ENCODE peak calls at places on chromosomes 13 and 19, in four cellular contexts. One of them, this sample, is unnamed.

GRCh38 chr13:112961457-112962369 is 7.3 kb upstream of the MCF2L start:
- DNase-seq in heart left ventricle: no peak
- DNase-seq in osteoblast: peak
- DNase-seq in psoas muscle: peak
- DNase-seq in this sample: no peak

GRCh38 chr19:4089400-4089908 is 22.8 kb upstream of the ZBTB7A start:
- DNase-seq in heart left ventricle: no peak
- DNase-seq in psoas muscle: peak
- DNase-seq in osteoblast: no peak
- DNase-seq in this sample: no peak

GRCh38 chr19:58558623-58559274 is 338 bp upstream of the UBE2M start:
- DNase-seq in osteoblast: peak
- DNase-seq in psoas muscle: peak
- DNase-seq in heart left ventricle: peak
- DNase-seq in this sample: peak

GRCh38 chr13:24223341-24224231 is 63.1 kb downstream of the SPATA13 start:
- DNase-seq in psoas muscle: no peak
- DNase-seq in osteoblast: no peak
- DNase-seq in heart left ventricle: no peak
- DNase-seq in this sample: no peak

GRCh38 chr13:59360108-59360507 is 803.6 kb downstream of the DIAPH3 start:
- DNase-seq in psoas muscle: no peak
- DNase-seq in osteoblast: peak
- DNase-seq in heart left ventricle: no peak
- DNase-seq in this sample: no peak

GRCh38 chr19:48230555-48231129 is 25.1 kb downstream of the CARD8 start:
- DNase-seq in osteoblast: no peak
- DNase-seq in heart left ventricle: no peak
- DNase-seq in psoas muscle: no peak
- DNase-seq in this sample: no peak

GRCh38 chr19:49847731-49848696 is 2.9 kb upstream of the PTOV1 start:
- DNase-seq in osteoblast: peak
- DNase-seq in heart left ventricle: no peak
- DNase-seq in psoas muscle: no peak
- DNase-seq in this sample: no peak

GRCh38 chr13:76854894-76855293 is 31.3 kb downstream of the KCTD12 start:
- DNase-seq in osteoblast: no peak
- DNase-seq in psoas muscle: no peak
- DNase-seq in heart left ventricle: no peak
- DNase-seq in this sample: no peak

GRCh38 chr19:48724796-48725753 is 5.5 kb upstream of the MAMSTR start:
- DNase-seq in heart left ventricle: peak
- DNase-seq in osteoblast: peak
- DNase-seq in psoas muscle: peak
- DNase-seq in this sample: peak

GRCh38 chr13:102197193-102197592 is 204.7 kb downstream of the FGF14 start:
- DNase-seq in heart left ventricle: no peak
- DNase-seq in osteoblast: no peak
- DNase-seq in psoas muscle: no peak
- DNase-seq in this sample: no peak

GRCh38 chr13:51192348-51192747 is 29.9 kb upstream of the FAM124A start:
- DNase-seq in psoas muscle: no peak
- DNase-seq in osteoblast: no peak
- DNase-seq in heart left ventricle: no peak
- DNase-seq in this sample: no peak

GRCh38 chr13:91203430-91203829 is 144.1 kb upstream of the MIR17HG start:
- DNase-seq in heart left ventricle: no peak
- DNase-seq in psoas muscle: no peak
- DNase-seq in osteoblast: no peak
- DNase-seq in this sample: no peak

GRCh38 chr13:96229356-96229755 is 139.4 kb downstream of the HS6ST3 start:
- DNase-seq in heart left ventricle: no peak
- DNase-seq in psoas muscle: no peak
- DNase-seq in osteoblast: no peak
- DNase-seq in this sample: no peak

GRCh38 chr19:34475026-34475974 is 6.3 kb upstream of the WTIP start:
- DNase-seq in heart left ventricle: no peak
- DNase-seq in osteoblast: peak
- DNase-seq in psoas muscle: no peak
- DNase-seq in this sample: no peak

GRCh38 chr13:65508338-65508737 is 1721.8 kb downstream of the PCDH9 start:
- DNase-seq in psoas muscle: no peak
- DNase-seq in heart left ventricle: no peak
- DNase-seq in osteoblast: no peak
- DNase-seq in this sample: no peak

GRCh38 chr19:55255618-55256423 is 3.0 kb downstream of the PPP6R1 start:
- DNase-seq in heart left ventricle: no peak
- DNase-seq in psoas muscle: peak
- DNase-seq in osteoblast: peak
- DNase-seq in this sample: no peak

GRCh38 chr19:55253842-55254624 is 4.8 kb downstream of the PPP6R1 start:
- DNase-seq in osteoblast: no peak
- DNase-seq in psoas muscle: peak
- DNase-seq in heart left ventricle: no peak
- DNase-seq in this sample: no peak

GRCh38 chr19:55252760-55253159 is 6.1 kb downstream of the PPP6R1 start:
- DNase-seq in psoas muscle: peak
- DNase-seq in heart left ventricle: no peak
- DNase-seq in osteoblast: no peak
- DNase-seq in this sample: no peak

GRCh38 chr19:55253264-55253663 is 5.6 kb downstream of the PPP6R1 start:
- DNase-seq in psoas muscle: peak
- DNase-seq in heart left ventricle: no peak
- DNase-seq in osteoblast: no peak
- DNase-seq in this sample: no peak

GRCh38 chr19:55254625-55254977 is 4.2 kb downstream of the PPP6R1 start:
- DNase-seq in heart left ventricle: no peak
- DNase-seq in psoas muscle: no peak
- DNase-seq in osteoblast: no peak
- DNase-seq in this sample: no peak
- H3K4me3 ChIP-seq in heart left ventricle: peak
- H3K4me3 ChIP-seq in psoas muscle: peak
- H3K4me3 ChIP-seq in osteoblast: no peak
- H3K4me3 ChIP-seq in this sample: no peak

GRCh38 chr19:43901395-43902390 is 33.4 kb downstream of the ZNF45 start:
- DNase-seq in psoas muscle: peak
- DNase-seq in osteoblast: peak
- DNase-seq in heart left ventricle: peak
- DNase-seq in this sample: peak
- H3K4me3 ChIP-seq in psoas muscle: peak
- H3K4me3 ChIP-seq in osteoblast: peak
- H3K4me3 ChIP-seq in heart left ventricle: peak
- H3K4me3 ChIP-seq in this sample: peak

DNA sequence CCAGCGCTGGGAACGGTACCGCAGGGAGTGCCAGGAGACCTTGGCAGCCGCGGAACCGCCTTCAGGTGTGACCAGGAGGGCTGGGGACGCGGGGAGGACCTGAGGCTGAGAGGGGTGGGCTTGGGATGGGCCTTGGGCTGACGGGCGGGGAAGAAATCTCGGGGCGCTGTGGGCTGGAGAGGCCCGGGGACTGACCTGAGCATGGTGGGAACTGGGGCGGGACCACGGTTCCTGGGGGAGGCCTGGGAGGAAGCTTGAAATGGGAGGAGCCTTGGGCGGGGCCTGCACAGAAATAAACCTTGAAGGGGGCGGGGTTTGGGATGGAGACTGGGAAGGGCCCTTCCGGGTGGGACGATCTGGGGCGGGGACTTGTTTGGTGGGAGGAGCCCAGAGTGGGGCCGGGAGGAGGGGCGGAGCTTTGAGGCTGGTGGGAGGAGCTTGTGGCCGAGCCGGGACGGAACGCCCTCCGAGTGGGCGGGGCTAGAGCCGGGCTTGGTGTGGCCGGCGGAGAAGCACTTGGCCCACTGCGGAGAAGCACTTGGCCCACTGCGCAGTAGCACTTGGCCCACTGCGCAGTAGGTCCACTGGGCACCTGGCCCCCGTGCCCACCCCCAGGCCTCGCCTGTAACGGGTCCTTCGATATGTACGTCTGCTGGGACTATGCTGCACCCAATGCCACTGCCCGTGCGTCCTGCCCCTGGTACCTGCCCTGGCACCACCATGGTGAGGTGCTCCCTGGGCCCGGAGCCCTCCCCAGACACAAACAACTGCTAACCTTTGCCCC is 2.8 kb downstream of the GIPR start:
- DNase-seq in psoas muscle: peak
- DNase-seq in osteoblast: peak
- DNase-seq in heart left ventricle: peak
- DNase-seq in this sample: peak
- H3K4me3 ChIP-seq in psoas muscle: peak
- H3K4me3 ChIP-seq in osteoblast: no peak
- H3K4me3 ChIP-seq in heart left ventricle: no peak
- H3K4me3 ChIP-seq in this sample: no peak

GRCh38 chr19:45217957-45218334 is 27.3 kb downstream of the EXOC3L2 start:
- DNase-seq in heart left ventricle: no peak
- DNase-seq in psoas muscle: no peak
- DNase-seq in osteoblast: no peak
- DNase-seq in this sample: no peak
- H3K4me3 ChIP-seq in heart left ventricle: no peak
- H3K4me3 ChIP-seq in psoas muscle: no peak
- H3K4me3 ChIP-seq in osteoblast: no peak
- H3K4me3 ChIP-seq in this sample: no peak

DNA sequence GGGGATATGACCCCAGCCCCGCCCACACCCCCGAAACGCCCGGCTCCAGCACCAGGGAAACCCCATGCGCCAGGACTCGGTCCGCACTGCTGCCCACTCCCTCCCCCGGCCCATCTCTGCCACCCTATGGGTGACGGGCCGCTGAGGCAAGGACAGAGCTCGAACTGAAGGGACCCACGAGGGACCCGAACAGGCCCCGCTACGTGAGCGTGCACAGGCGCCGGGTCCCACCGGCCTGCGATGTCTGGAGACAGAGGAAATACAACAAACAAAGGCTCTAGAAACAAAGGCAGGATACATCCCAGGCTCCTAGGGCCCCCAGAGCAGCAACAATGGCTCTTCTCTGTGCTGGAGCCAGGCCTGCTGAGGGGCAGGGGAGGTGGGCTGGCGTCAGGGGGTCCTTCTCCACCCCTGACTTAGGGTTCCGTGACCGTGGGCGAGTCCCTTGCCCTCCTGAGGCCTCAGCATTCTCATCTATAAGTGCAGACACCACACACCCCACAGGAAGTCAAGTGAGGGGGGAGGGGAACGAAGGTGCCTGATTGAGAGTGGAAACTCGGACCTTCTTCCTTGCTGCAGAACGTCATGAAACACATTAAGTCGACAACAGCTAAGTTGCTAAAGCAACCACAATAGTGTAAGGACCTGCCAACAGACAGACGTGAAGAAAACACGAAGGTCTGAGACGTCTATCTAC is 3.1 kb downstream of the ABHD17A start:
- DNase-seq in psoas muscle: no peak
- DNase-seq in heart left ventricle: no peak
- DNase-seq in osteoblast: peak
- DNase-seq in this sample: no peak
- H3K4me3 ChIP-seq in psoas muscle: peak
- H3K4me3 ChIP-seq in heart left ventricle: peak
- H3K4me3 ChIP-seq in osteoblast: no peak
- H3K4me3 ChIP-seq in this sample: no peak

DNA sequence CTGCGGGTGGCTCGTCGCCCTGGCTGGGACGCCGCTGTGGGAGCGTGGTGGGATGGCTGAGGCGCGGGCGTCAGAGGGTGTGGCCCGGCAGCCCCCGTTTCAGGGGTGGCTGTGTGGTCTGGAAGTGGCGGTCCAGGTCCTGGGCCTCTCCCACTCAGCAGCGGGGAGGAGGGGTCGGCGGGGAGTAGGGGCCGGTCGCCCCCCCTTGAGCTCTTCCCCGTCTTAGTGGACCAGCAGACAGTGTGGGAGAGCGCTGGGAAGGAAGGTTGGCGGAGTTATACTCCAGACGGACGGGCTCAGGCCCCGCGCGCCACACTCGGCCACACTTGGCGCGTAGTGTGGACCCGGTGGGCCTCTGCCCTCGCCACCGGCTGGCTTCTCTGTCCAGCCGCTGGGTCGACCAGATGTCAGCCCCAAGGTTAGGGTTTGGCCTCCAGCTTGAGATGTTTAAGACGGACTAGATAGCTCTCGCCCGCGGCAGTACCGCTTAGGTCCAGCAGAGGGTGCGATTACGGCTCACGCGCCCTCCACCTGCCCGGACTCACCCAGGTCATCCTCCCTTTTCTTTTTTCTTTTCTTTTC is 21.7 kb upstream of the ZNF429 start:
- DNase-seq in heart left ventricle: peak
- DNase-seq in psoas muscle: peak
- DNase-seq in osteoblast: peak
- DNase-seq in this sample: no peak
- H3K4me3 ChIP-seq in heart left ventricle: peak
- H3K4me3 ChIP-seq in psoas muscle: no peak
- H3K4me3 ChIP-seq in osteoblast: peak
- H3K4me3 ChIP-seq in this sample: no peak

DNA sequence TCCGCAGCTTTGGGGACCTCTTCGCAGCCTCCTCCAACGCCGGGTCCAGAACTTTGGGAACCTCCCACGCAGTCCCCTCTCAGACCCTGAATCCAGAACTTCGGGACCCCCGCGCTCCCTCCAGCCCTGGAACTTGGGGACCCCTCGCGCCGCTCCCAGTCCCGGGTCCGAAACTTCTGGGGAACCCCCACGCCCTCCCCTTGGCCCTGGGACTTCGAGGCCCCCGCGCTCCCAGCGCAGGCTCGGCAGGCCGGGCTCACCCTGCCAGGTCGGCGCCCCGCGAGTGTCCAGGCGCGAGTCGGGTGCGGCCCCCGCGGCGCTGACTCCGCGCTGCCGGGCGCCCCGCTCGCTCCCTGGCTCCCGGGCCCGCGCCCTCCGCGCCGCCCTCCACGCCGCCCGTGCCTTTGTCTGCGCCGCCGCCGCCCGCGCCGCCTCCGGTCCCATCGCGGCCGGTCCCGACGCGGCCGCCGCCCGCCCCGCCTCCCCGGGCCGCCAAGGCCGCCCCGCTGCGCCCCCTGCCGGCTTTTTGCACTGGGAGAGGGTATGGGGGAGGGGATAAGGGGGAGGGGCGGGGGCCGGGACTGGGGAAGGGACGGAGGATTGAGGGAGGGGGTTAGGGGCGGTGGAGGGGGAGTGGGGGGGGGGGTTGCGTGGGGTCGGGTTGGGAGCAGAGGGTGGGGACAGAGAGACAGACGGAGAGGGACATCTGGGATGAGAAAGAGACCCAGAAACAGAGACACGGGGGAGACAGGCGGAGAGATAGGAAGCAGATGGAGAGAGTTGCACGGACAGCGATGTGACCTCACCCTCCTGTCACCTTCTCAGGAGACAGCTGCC is at the start of gene HOMER3:
- DNase-seq in heart left ventricle: peak
- DNase-seq in psoas muscle: peak
- DNase-seq in osteoblast: peak
- DNase-seq in this sample: peak
- H3K4me3 ChIP-seq in heart left ventricle: peak
- H3K4me3 ChIP-seq in psoas muscle: peak
- H3K4me3 ChIP-seq in osteoblast: peak
- H3K4me3 ChIP-seq in this sample: peak

GRCh38 chr19:1469936-1470863 is 8.8 kb downstream of the C19orf25 start:
- DNase-seq in heart left ventricle: peak
- DNase-seq in osteoblast: peak
- DNase-seq in psoas muscle: peak
- DNase-seq in this sample: no peak
- H3K4me3 ChIP-seq in heart left ventricle: peak
- H3K4me3 ChIP-seq in osteoblast: no peak
- H3K4me3 ChIP-seq in psoas muscle: peak
- H3K4me3 ChIP-seq in this sample: no peak